ENCODE peak calls at places on chromosomes 4 and X, in six cellular contexts. Y is transverse colon; B is GM12878; E is right cardiac atrium; A is MM.1S; I is CD8-positive, alpha-beta memory T cell. F is an unnamed sample. For H3K9me3 and H3K4me1, the result is how much of the 10 kb centered on the place peaks cover.

GRCh38 chr4:40241936-40242590 is 45.2 kb downstream of the RHOH start:
- DNase-seq in Y (no peak), B (no peak), E (no peak), A (no peak), I (peak), F (no peak)

GRCh38 chr4:147118523-147118922 is 172.9 kb upstream of the TTC29 start:
- DNase-seq in Y (no peak), B (peak), E (no peak), A (no peak), I (no peak), F (peak)

GRCh38 chrX:108178099-108178498 is 86.5 kb downstream of the ATG4A start:
- DNase-seq in Y (no peak), B (no peak), E (no peak), A (no peak), I (no peak), F (no peak)

GRCh38 chrX:69152398-69152797 is 12.9 kb downstream of the PJA1 start:
- DNase-seq in Y (peak), B (no peak), E (peak), A (no peak), I (no peak), F (peak)

GRCh38 chr4:171793723-171794122 is 19.5 kb upstream of the GALNTL6 start:
- DNase-seq in Y (no peak), B (no peak), E (no peak), A (no peak), I (no peak), F (no peak)

GRCh38 chr4:93764647-93765246 is 63.8 kb upstream of the ATOH1 start:
- DNase-seq in Y (no peak), B (no peak), E (no peak), A (peak), I (no peak), F (peak)

GRCh38 chr4:83387922-83388676 is 53.5 kb upstream of the HPSE start:
- DNase-seq in Y (no peak), B (no peak), E (no peak), A (no peak), I (no peak), F (no peak)

GRCh38 chr4:55127521-55127920 is 2.1 kb upstream of the KDR start:
- DNase-seq in Y (no peak), B (no peak), E (no peak), A (no peak), I (no peak), F (no peak)

GRCh38 chrX:22950278-22951266 is 49.2 kb upstream of the DDX53 start:
- DNase-seq in Y (no peak), B (no peak), E (no peak), A (no peak), I (no peak), F (peak)

GRCh38 chr4:110075891-110076290 is 122.5 kb downstream of the ELOVL6 start:
- DNase-seq in Y (no peak), B (no peak), E (no peak), A (no peak), I (no peak), F (no peak)

GRCh38 chrX:3697220-3697684 is 16.2 kb downstream of the PRKX start:
- DNase-seq in Y (no peak), B (no peak), E (no peak), A (no peak), I (no peak), F (peak)

GRCh38 chrX:9467181-9467580 is 2.3 kb downstream of the TBL1X start:
- DNase-seq in Y (no peak), B (no peak), E (no peak), A (no peak), I (no peak), F (no peak)

GRCh38 chr4:185039508-185040273 is 21.4 kb downstream of the HELT start:
- DNase-seq in Y (peak), B (peak), E (no peak), A (peak), I (peak), F (peak)

GRCh38 chr4:36321176-36321575 is 39.8 kb downstream of the DTHD1 start:
- DNase-seq in Y (no peak), B (no peak), E (no peak), A (no peak), I (no peak), F (no peak)

GRCh38 chr4:26321326-26322276 is 787 bp downstream of the RBPJ start:
- DNase-seq in Y (peak), B (no peak), E (peak), A (peak), I (no peak), F (peak)

GRCh38 chrX:23513121-23513520 is 154.2 kb upstream of the PRDX4 start:
- DNase-seq in Y (no peak), B (no peak), E (no peak), A (no peak), I (no peak), F (no peak)

GRCh38 chrX:91081873-91082272 is 352.8 kb upstream of the PABPC5 start:
- DNase-seq in Y (no peak), B (no peak), E (no peak), A (no peak), I (no peak), F (no peak)

GRCh38 chr4:139841464-139842195 is 176.0 kb downstream of the MGST2 start:
- DNase-seq in Y (peak), B (no peak), E (no peak), A (no peak), I (no peak), F (no peak)

GRCh38 chr4:186643501-186644315 is 79.9 kb downstream of the FAT1 start:
- DNase-seq in Y (no peak), B (no peak), E (no peak), A (no peak), I (no peak), F (no peak)

GRCh38 chr4:185256444-185256843 is 47.0 kb downstream of the SNX25 start:
- DNase-seq in Y (no peak), B (no peak), E (no peak), A (no peak), I (no peak), F (no peak)

GRCh38 chr4:51998837-51999236 is 21.3 kb downstream of the LRRC66 start:
- DNase-seq in Y (no peak), B (no peak), E (no peak), A (no peak), I (no peak), F (no peak)

GRCh38 chr4:4256799-4257198 is 8.8 kb upstream of the TMEM128 start:
- DNase-seq in Y (no peak), B (no peak), E (no peak), A (peak), I (no peak), F (no peak)

GRCh38 chr4:47913328-47913727 is 1.1 kb downstream of the NFXL1 start:
- DNase-seq in Y (no peak), B (no peak), E (no peak), A (no peak), I (no peak), F (no peak)

GRCh38 chr4:82201805-82202636 is 171.8 kb downstream of the HNRNPD start:
- DNase-seq in Y (peak), B (no peak), E (no peak), A (peak), I (peak), F (peak)

GRCh38 chr4:20982544-20982943 is 282.3 kb downstream of the PACRGL start:
- DNase-seq in Y (no peak), B (no peak), E (no peak), A (no peak), I (no peak), F (no peak)

GRCh38 chr4:44927361-44928061 is 201.2 kb upstream of the GNPDA2 start:
- DNase-seq in Y (no peak), B (no peak), E (no peak), A (peak), I (no peak), F (no peak)

GRCh38 chr4:78747328-78747946 is 28.7 kb upstream of the BMP2K start:
- DNase-seq in Y (no peak), B (no peak), E (no peak), A (no peak), I (no peak), F (no peak)

GRCh38 chr4:75634951-75635350 is 4.6 kb upstream of the CDKL2 start:
- DNase-seq in Y (no peak), B (no peak), E (no peak), A (no peak), I (no peak), F (no peak)

GRCh38 chr4:147581601-147582350 is 35.4 kb upstream of the TMEM184C start:
- DNase-seq in Y (no peak), B (no peak), E (no peak), A (no peak), I (no peak), F (no peak)

GRCh38 chr4:82786004-82786400 is 12.6 kb downstream of the SCD5 start:
- DNase-seq in Y (no peak), B (no peak), E (no peak), A (no peak), I (no peak), F (no peak)

GRCh38 chr4:86432552-86433134 is 72.8 kb upstream of the MAPK10 start:
- DNase-seq in Y (no peak), B (no peak), E (no peak), A (no peak), I (no peak), F (no peak)

GRCh38 chr4:21710212-21710843 is 238.2 kb downstream of the KCNIP4 start:
- DNase-seq in Y (no peak), B (no peak), E (no peak), A (no peak), I (no peak), F (no peak)

GRCh38 chrX:112840382-112841113 is at the start of gene AMOT:
- DNase-seq in Y (peak), B (no peak), E (peak), A (peak), I (peak), F (peak)

GRCh38 chr4:129043523-129043922 is 49.8 kb downstream of the SCLT1 start:
- DNase-seq in Y (no peak), B (no peak), E (no peak), A (no peak), I (no peak), F (no peak)

GRCh38 chrX:5788930-5789329 is 439.7 kb downstream of the NLGN4X start:
- DNase-seq in Y (no peak), B (no peak), E (no peak), A (no peak), I (no peak), F (no peak)

GRCh38 chr4:36138221-36138620 is 106.1 kb downstream of the ARAP2 start:
- DNase-seq in Y (no peak), B (no peak), E (no peak), A (no peak), I (no peak), F (no peak)

GRCh38 chr4:22391548-22391947 is 124.3 kb downstream of the ADGRA3 start:
- DNase-seq in Y (no peak), B (no peak), E (no peak), A (no peak), I (no peak), F (no peak)

GRCh38 chr4:114597410-114598115 is 1.0 kb upstream of the UGT8 start:
- DNase-seq in Y (peak), B (no peak), E (no peak), A (no peak), I (no peak), F (no peak)

DNA sequence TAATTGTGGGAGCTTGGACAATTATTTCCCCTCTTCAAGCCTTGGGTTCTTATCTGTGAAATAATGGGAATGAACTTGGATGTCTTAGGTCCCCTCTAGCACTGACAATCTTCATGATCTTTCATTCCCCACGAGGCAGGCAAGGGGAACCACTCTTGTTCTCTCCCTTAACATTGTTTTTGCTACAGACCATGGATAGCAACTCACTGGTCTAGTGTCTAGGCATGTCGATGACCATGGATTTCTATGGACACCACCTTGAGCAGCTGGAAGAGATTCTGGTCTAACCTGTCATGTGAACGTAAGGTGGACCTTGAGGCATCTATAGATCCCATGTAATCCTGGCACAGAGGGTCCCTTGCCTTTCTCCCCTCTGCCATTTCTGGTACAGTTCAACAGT is 104.1 kb upstream of the DHX15 start:
- DNase-seq in Y (no peak), B (no peak), E (no peak), A (no peak), I (no peak), F (no peak)
- H3K9me3 ChIP-seq in Y (under half), B (under half), E (under half), A (under half), I (under half), F (under half)

DNA sequence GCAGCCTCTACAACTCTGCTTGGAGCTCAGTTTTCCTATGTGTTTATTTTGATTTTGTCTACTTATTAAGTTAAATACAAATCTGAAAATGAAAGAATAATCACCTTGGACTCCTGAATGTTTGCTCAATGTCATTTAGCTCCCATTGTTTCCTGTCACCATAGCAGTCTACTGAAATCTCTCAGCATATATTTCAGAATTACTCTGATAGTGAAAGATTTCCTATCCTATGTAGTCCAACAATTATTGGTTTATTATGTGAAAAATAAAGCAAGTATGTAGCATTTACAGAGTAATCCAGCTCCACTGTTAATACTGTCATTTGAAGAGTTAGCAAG is 168.4 kb downstream of the CBR4 start:
- DNase-seq in Y (no peak), B (no peak), E (no peak), A (no peak), I (no peak), F (no peak)
- H3K4me1 ChIP-seq in Y (under half), B (under half), E (under half), A (under half), I (under half), F (under half)

GRCh38 chr4:33685939-33686338 is 2558.4 kb downstream of the ARAP2 start:
- DNase-seq in Y (no peak), B (no peak), E (no peak), A (no peak), I (no peak), F (no peak)
- H3K9me3 ChIP-seq in Y (under half), B (under half), E (under half), A (under half), I (under half), F (under half)

GRCh38 chr4:74540193-74540592 is 95.3 kb downstream of the AREG start:
- DNase-seq in Y (no peak), B (no peak), E (no peak), A (no peak), I (no peak), F (no peak)
- H3K4me1 ChIP-seq in Y (under half), B (under half), E (under half), A (under half), I (under half), F (under half)

DNA sequence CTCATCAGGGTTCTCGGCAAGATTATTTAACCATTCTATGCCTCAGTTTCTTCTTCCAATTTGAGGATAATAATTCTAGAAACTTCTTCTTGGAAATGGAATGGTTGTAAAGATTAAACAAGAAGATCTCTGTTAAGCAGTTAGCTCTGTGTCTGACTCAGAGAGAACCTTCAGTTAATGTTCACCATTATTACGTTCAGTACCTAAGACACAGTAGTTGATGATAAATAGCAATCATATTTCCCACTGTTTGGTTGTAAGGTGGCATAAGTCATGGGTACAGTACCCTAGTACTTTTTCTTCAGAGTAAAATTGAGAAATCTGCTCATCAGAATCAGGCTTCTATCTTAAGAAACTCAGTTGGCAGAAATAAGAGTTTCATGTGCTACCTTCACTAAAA is 366.5 kb upstream of the BOD1L1 start:
- DNase-seq in Y (no peak), B (no peak), E (no peak), A (no peak), I (no peak), F (no peak)
- H3K9me3 ChIP-seq in Y (under half), B (under half), E (under half), A (under half), I (under half), F (under half)

DNA sequence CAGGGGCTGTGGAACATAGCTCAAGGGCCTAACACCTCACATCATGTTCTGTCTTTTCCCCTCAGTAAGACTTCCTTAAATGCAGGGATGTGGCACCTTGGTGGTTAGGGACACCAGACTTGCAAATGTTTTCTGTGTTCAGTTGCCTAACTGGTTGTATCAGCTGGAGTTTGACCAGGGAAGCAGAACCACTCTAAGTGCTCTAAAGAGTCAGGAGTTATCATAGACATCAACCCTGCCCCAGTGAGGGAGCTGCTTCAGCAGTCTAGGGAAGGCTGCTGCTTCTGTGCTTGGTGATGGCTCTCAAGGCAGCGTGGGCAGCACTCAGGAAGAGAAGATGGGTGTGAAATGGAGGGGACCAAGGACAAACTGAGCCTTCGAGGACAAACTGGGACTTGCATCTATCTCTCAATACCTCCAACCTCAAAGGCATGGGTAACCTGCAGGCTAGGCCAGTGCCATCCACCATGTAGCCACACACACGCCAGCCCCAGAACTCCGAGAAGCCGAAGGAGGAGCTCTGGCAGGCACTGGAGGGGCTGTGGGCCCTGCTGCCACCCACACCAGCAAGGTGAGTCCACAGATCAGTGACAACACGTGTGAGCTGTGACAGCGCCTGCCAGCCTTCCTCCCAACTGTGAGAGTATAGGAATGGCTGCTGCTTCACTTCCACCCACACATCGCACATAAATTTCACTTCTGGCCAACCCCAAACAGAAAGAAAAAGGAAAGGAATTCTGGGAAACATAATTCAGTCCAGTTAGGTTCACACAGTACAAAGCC is 422.8 kb downstream of the BCOR start:
- DNase-seq in Y (no peak), B (no peak), E (no peak), A (no peak), I (no peak), F (no peak)
- H3K4me1 ChIP-seq in Y (under half), B (under half), E (under half), A (under half), I (under half), F (under half)

GRCh38 chrX:155886409-155886808 is 5.3 kb downstream of the VAMP7 start:
- DNase-seq in Y (no peak), B (no peak), E (no peak), A (no peak), I (no peak), F (no peak)
- H3K9me3 ChIP-seq in Y (under half), B (under half), E (under half), A (under half), I (under half), F (under half)